ENCODE peak calls at places on chromosomes 1 and 21, in six cellular contexts. E is HCT116; C is CD4-positive, alpha-beta memory T cell; K is right cardiac atrium; B is GM23338; V is psoas muscle. L is an unnamed sample.

GRCh38 chr21:26115346-26115745 is 55.2 kb downstream of the APP start:
- DNase-seq in E (no peak), B (no peak), C (no peak), V (no peak), K (no peak), L (no peak)

GRCh38 chr21:45122432-45123132 is 48.2 kb downstream of the ADARB1 start:
- DNase-seq in K (no peak), B (no peak), V (no peak), C (no peak), E (no peak), L (no peak)

GRCh38 chr1:8089535-8090228 is 63.6 kb upstream of the ERRFI1 start:
- DNase-seq in B (no peak), E (no peak), C (no peak), K (no peak), V (no peak), L (no peak)

GRCh38 chr21:37566790-37567725 is 200.5 kb downstream of the DYRK1A start:
- DNase-seq in K (no peak), C (no peak), E (no peak), V (peak; percentile 74), B (no peak), L (no peak)

GRCh38 chr1:6657138-6657537 is 32.5 kb downstream of the THAP3 start:
- DNase-seq in B (no peak), E (no peak), K (peak; percentile 78), C (no peak), V (no peak), L (no peak)

GRCh38 chr1:29500651-29501050 is 264.3 kb downstream of the PTPRU start:
- DNase-seq in B (no peak), C (no peak), V (no peak), K (no peak), E (no peak), L (no peak)

GRCh38 chr1:165856606-165857005 is 29.2 kb downstream of the UCK2 start:
- DNase-seq in B (no peak), K (no peak), V (no peak), E (no peak), C (no peak), L (no peak)

GRCh38 chr1:39183503-39184353 is 20.8 kb upstream of the MACF1 start:
- DNase-seq in V (peak; percentile 81), B (peak; percentile 71), E (peak; percentile 96), K (no peak), C (peak; percentile 86), L (no peak)

GRCh38 chr21:28952686-28953085 is 40.0 kb downstream of the LTN1 start:
- DNase-seq in K (no peak), B (no peak), C (no peak), E (no peak), V (no peak), L (no peak)

GRCh38 chr21:45296638-45297037 is 8.9 kb upstream of the POFUT2 start:
- DNase-seq in V (no peak), E (no peak), K (no peak), B (no peak), C (no peak), L (no peak)

GRCh38 chr1:3323021-3323790 is 131.3 kb upstream of the ARHGEF16 start:
- DNase-seq in V (no peak), E (no peak), C (no peak), K (peak; percentile 70), B (no peak), L (no peak)
- H3K4me3 ChIP-seq in V (no peak overlapping the region), E (no peak overlapping the region), C (no peak overlapping the region), K (no peak overlapping the region), B (no peak overlapping the region), L (no peak overlapping the region)

DNA sequence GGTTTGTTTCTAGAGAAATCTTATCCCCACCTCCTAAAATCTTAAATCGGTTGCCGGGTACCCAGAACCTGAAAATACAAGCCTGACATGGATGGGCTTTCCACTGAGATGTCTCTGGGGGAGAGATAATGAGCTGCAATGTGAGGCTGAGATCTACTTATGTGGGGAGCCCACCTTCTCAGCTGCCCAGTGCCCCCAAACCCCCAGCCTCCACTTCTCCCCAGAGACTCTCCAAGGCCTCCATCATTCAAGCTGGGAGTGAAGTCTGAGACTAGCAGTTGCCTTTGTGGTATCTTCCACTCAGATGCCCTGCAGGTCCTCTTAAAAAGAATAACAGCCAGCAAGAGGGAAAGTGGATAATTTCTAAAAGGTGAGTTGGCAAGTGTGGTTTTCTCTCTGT is 11.7 kb upstream of the ACTRT2 start:
- DNase-seq in B (no peak), C (no peak), E (no peak), V (no peak), K (no peak), L (no peak)
- H3K27me3 ChIP-seq in B (no peaks in the 10 kb centered on the region), C (no peaks in the 10 kb centered on the region), E (no peaks in the 10 kb centered on the region), V (no peaks in the 10 kb centered on the region), K (no peaks in the 10 kb centered on the region), L (no peaks in the 10 kb centered on the region)

DNA sequence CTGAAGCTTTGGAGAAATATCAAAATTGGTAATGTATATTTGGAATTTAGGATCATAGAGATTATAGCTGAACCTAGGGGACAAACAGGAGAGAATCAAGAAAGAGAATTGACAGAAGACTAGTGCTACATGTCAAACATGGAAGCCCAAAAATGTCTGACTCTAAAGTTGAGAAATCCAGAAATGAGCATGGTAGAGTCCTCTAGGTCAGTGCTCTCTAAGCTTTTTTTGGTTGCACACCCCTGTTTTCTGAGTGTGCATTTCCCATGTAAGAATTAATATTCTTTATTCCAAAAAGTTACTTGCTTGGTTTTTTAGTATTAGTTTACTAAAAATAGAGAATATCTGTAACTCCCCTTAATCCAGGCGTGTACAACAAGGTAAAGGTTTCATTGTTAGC is 25.6 kb downstream of the NFYC start:
- DNase-seq in V (no peak), B (no peak), E (no peak), C (no peak), K (no peak), L (no peak)
- H3K4me1 ChIP-seq in V (peaks cover 73% of the 10 kb centered on the region), B (peaks cover 4% of the 10 kb centered on the region), E (peaks cover 11% of the 10 kb centered on the region), C (peaks cover 25% of the 10 kb centered on the region), K (peaks cover 4% of the 10 kb centered on the region), L (no peaks in the 10 kb centered on the region)

GRCh38 chr1:31373897-31374486 is 1.1 kb upstream of the FABP3 start:
- DNase-seq in K (no peak), B (no peak), V (no peak), C (no peak), E (no peak), L (no peak)
- H3K4me3 ChIP-seq in K (peak overlapping the region; percentile 38), B (peak overlapping the region; percentile 81), V (peak overlapping the region; percentile 70), C (no peak overlapping the region), E (no peak overlapping the region), L (no peak overlapping the region)